ENCODE peak calls at places on chromosome 3, in six cellular contexts. One of them, this sample, is unnamed. For H3K4me1, the result is how much of the 10 kb centered on the place peaks cover.

GRCh38 chr3:70871909-70872656 is 559.6 kb upstream of the MDFIC2 start:
- DNase-seq in sigmoid colon: no peak
- DNase-seq in prostate gland: no peak
- DNase-seq in A549: peak
- DNase-seq in IMR-90: peak
- DNase-seq in body of pancreas: peak
- DNase-seq in this sample: no peak

GRCh38 chr3:24680214-24680967 is 185.7 kb upstream of the THRB start:
- DNase-seq in sigmoid colon: peak
- DNase-seq in prostate gland: peak
- DNase-seq in A549: peak
- DNase-seq in IMR-90: no peak
- DNase-seq in body of pancreas: peak
- DNase-seq in this sample: no peak

GRCh38 chr3:127611251-127611650 is 13.0 kb downstream of the MCM2 start:
- DNase-seq in sigmoid colon: no peak
- DNase-seq in prostate gland: no peak
- DNase-seq in A549: no peak
- DNase-seq in IMR-90: no peak
- DNase-seq in body of pancreas: no peak
- DNase-seq in this sample: no peak

GRCh38 chr3:194312743-194313281 is 38.3 kb downstream of the CPN2 start:
- DNase-seq in sigmoid colon: peak
- DNase-seq in prostate gland: peak
- DNase-seq in A549: peak
- DNase-seq in IMR-90: peak
- DNase-seq in body of pancreas: peak
- DNase-seq in this sample: peak

GRCh38 chr3:76624128-76624527 is 415.8 kb upstream of the ROBO2 start:
- DNase-seq in sigmoid colon: no peak
- DNase-seq in prostate gland: no peak
- DNase-seq in A549: peak
- DNase-seq in IMR-90: no peak
- DNase-seq in body of pancreas: no peak
- DNase-seq in this sample: no peak

GRCh38 chr3:52120576-52121458 is 33.4 kb downstream of the POC1A start:
- DNase-seq in sigmoid colon: peak
- DNase-seq in prostate gland: no peak
- DNase-seq in A549: no peak
- DNase-seq in IMR-90: no peak
- DNase-seq in body of pancreas: no peak
- DNase-seq in this sample: no peak

GRCh38 chr3:18386274-18386673 is 38.9 kb downstream of the SATB1 start:
- DNase-seq in sigmoid colon: no peak
- DNase-seq in prostate gland: no peak
- DNase-seq in A549: no peak
- DNase-seq in IMR-90: no peak
- DNase-seq in body of pancreas: no peak
- DNase-seq in this sample: no peak

GRCh38 chr3:195170521-195170920 is 100.4 kb downstream of the XXYLT1 start:
- DNase-seq in sigmoid colon: no peak
- DNase-seq in prostate gland: no peak
- DNase-seq in A549: no peak
- DNase-seq in IMR-90: no peak
- DNase-seq in body of pancreas: no peak
- DNase-seq in this sample: no peak

DNA sequence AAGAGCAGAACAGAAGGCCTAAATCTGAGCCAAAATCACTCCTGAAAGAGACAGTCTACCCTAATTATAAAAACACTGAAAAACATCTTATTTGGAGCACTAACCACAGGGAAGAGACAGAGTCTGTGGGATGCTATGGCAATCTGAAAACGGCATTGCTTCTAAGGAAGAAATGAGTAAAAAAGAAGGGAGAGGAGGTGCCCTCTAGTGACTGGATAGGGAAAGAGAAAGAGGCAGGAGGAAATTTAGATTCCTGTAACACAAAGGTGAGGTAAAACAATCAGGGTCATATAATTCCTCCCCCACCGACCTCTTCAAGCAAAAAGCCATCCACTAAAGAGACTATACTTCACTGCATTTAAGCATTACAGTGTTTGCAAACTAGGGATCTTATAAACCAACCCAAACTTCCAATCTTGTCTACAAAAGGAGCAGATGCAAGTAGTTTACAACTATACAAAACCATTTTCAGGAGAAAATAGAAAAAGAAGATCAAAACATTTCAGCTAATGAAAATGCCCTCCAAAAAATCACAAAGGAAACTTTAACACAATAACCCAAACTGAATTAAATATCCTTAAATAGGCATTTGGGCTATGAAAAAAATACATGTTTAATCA is 32.6 kb downstream of the HACD2 start:
- DNase-seq in sigmoid colon: no peak
- DNase-seq in prostate gland: no peak
- DNase-seq in A549: peak
- DNase-seq in IMR-90: peak
- DNase-seq in body of pancreas: no peak
- DNase-seq in this sample: no peak
- TF ChIP-seq CTCF in sigmoid colon: peak
- TF ChIP-seq CTCF in prostate gland: peak
- TF ChIP-seq CTCF in A549: peak
- TF ChIP-seq CTCF in IMR-90: peak
- TF ChIP-seq CTCF in body of pancreas: no peak
- TF ChIP-seq CTCF in this sample: no peak

DNA sequence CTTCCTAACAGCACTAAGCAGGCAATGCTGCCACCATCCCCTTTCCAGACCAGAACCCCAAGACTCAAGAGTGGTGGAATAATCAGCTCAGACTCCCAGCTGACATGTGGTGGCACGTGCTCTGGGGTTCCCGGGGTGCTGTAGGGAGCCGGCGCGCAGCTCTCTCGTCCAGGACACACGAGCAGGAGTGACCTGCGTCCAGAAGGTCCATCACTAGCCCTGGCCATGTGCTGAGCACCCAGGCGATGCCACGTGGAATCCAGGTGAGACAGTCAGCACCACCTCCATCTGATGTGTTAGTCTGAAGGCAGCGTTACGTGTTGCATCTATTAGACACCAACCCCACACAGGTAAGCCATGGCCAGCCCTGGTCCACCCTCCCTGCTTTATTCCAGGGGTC is 78.2 kb downstream of the VGLL4 start:
- DNase-seq in sigmoid colon: no peak
- DNase-seq in prostate gland: no peak
- DNase-seq in A549: no peak
- DNase-seq in IMR-90: no peak
- DNase-seq in body of pancreas: no peak
- DNase-seq in this sample: no peak
- H3K4me1 ChIP-seq in sigmoid colon: half or more
- H3K4me1 ChIP-seq in prostate gland: under half
- H3K4me1 ChIP-seq in A549: under half
- H3K4me1 ChIP-seq in IMR-90: under half
- H3K4me1 ChIP-seq in body of pancreas: under half
- H3K4me1 ChIP-seq in this sample: under half

DNA sequence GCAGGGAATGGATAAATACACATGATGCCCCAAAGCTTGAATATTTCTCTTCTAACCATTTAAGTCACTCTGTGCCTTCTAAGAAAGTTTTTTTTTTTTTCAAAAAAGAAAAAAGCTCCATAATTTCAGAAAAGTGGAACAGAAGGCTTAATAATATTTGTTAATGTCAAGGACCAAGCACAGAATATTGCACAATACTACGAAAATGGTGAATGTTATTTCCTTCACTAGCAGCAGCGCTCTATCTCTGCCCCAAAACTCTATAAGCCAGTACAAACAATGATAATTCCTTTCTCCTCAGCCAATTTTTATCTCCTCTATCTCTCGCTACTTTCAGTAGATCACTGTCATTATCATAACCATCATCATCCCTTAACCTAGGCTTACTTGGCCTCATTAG is 72.7 kb downstream of the FEZF2 start:
- DNase-seq in sigmoid colon: no peak
- DNase-seq in prostate gland: no peak
- DNase-seq in A549: no peak
- DNase-seq in IMR-90: no peak
- DNase-seq in body of pancreas: no peak
- DNase-seq in this sample: no peak
- TF ChIP-seq POLR2A in sigmoid colon: no peak
- TF ChIP-seq POLR2A in prostate gland: no peak
- TF ChIP-seq POLR2A in A549: no peak
- TF ChIP-seq POLR2A in IMR-90: no peak
- TF ChIP-seq POLR2A in body of pancreas: no peak
- TF ChIP-seq POLR2A in this sample: no peak

GRCh38 chr3:94009612-94010011 is 18.8 kb downstream of the STX19 start:
- DNase-seq in sigmoid colon: no peak
- DNase-seq in prostate gland: no peak
- DNase-seq in A549: no peak
- DNase-seq in IMR-90: no peak
- DNase-seq in body of pancreas: no peak
- DNase-seq in this sample: no peak

GRCh38 chr3:94004301-94004910 is 24.0 kb downstream of the STX19 start:
- DNase-seq in sigmoid colon: no peak
- DNase-seq in prostate gland: no peak
- DNase-seq in A549: peak
- DNase-seq in IMR-90: peak
- DNase-seq in body of pancreas: peak
- DNase-seq in this sample: no peak

GRCh38 chr3:94011208-94011842 is 17.1 kb downstream of the STX19 start:
- DNase-seq in sigmoid colon: no peak
- DNase-seq in prostate gland: no peak
- DNase-seq in A549: no peak
- DNase-seq in IMR-90: no peak
- DNase-seq in body of pancreas: no peak
- DNase-seq in this sample: no peak

GRCh38 chr3:94008253-94008652 is 20.1 kb downstream of the STX19 start:
- DNase-seq in sigmoid colon: no peak
- DNase-seq in prostate gland: no peak
- DNase-seq in A549: no peak
- DNase-seq in IMR-90: no peak
- DNase-seq in body of pancreas: no peak
- DNase-seq in this sample: no peak
- TF ChIP-seq CTCF in sigmoid colon: no peak
- TF ChIP-seq CTCF in prostate gland: no peak
- TF ChIP-seq CTCF in A549: no peak
- TF ChIP-seq CTCF in IMR-90: no peak
- TF ChIP-seq CTCF in body of pancreas: no peak
- TF ChIP-seq CTCF in this sample: no peak

GRCh38 chr3:58177747-58178527 is 32.8 kb downstream of the DNASE1L3 start:
- DNase-seq in sigmoid colon: peak
- DNase-seq in prostate gland: peak
- DNase-seq in A549: peak
- DNase-seq in IMR-90: peak
- DNase-seq in body of pancreas: peak
- DNase-seq in this sample: peak
- H3K4me1 ChIP-seq in sigmoid colon: under half
- H3K4me1 ChIP-seq in prostate gland: under half
- H3K4me1 ChIP-seq in A549: half or more
- H3K4me1 ChIP-seq in IMR-90: under half
- H3K4me1 ChIP-seq in body of pancreas: half or more
- H3K4me1 ChIP-seq in this sample: under half

DNA sequence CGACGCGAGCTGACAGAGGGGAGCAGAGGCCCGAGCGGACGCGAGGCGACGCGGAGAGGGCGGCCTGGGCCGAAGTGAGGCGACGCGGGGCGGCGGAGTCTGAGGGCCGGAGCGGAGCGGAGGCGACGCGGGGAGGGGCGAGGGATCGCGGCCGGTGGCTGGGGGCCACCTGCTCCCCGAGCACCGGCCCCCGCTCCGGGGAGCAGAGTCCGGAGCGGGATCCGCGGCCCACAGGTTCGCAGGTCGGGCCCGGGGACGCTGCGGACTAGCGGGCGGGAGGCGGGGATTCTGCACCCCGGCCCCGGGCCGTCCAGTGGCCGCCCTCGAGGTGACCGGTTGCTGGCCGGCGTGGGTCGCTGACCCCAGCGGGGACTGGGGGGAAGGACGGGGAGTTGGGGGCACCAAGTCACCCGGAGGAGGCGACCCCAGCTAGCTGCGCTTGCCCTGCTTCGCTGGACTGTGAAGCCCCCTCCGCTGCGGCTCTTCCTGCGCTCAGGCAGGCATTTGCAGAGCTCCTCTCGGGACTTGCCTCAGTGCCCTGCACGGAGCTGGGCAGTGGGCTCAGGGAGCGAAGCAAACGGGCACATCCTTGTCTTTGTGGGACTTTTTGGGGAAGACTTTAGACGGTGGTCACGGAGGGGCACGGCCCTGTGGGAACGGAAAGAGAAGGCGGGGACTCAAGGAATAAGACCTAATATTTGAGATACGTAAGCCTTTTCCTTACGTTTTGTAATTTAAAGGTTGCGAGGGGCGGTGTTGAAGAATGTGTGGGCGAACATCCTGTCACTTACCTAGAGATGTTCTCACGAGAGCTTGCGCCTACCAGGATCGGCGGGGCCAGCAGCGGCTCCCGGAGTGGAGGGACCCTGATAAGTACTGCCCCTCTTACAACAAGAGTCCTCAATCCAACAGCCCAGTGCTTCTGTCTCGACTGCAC is 568 bp downstream of the HMCES start:
- DNase-seq in sigmoid colon: peak
- DNase-seq in prostate gland: no peak
- DNase-seq in A549: peak
- DNase-seq in IMR-90: peak
- DNase-seq in body of pancreas: peak
- DNase-seq in this sample: no peak
- TF ChIP-seq POLR2A in sigmoid colon: no peak
- TF ChIP-seq POLR2A in prostate gland: no peak
- TF ChIP-seq POLR2A in A549: peak
- TF ChIP-seq POLR2A in IMR-90: peak
- TF ChIP-seq POLR2A in body of pancreas: no peak
- TF ChIP-seq POLR2A in this sample: peak

DNA sequence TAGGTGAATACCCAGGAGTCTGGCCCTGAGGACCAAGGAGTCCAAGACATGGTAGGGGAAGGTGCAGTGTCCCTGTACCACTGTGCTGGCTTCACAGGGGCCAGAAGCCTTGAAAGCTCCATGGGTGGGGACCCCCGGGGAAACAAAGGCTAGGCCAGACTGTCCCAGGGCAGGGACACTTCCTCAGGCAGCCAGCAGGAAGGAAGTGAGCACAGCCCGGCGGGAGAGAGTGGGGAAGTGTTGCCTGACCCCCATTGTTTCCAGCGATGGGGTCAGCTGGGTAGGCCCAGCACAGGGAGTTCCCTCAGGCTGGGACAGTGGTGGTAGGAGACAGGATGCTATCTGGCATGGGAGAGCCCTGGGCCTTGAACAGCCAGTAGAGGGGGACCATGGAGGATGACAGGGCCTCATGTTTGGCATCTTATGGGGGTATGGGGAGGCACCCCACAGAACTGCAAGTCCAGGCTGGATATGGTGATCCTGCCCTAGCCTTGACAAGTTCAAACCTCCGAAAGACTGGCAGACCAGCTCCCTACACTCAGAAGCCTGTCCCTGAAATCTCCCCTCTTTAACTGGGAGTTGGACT is 1.2 kb upstream of the HYAL2 start:
- DNase-seq in sigmoid colon: no peak
- DNase-seq in prostate gland: no peak
- DNase-seq in A549: no peak
- DNase-seq in IMR-90: no peak
- DNase-seq in body of pancreas: no peak
- DNase-seq in this sample: no peak
- TF ChIP-seq CTCF in sigmoid colon: no peak
- TF ChIP-seq CTCF in prostate gland: no peak
- TF ChIP-seq CTCF in A549: no peak
- TF ChIP-seq CTCF in IMR-90: no peak
- TF ChIP-seq CTCF in body of pancreas: no peak
- TF ChIP-seq CTCF in this sample: no peak

GRCh38 chr3:103210583-103210982 is 775.8 kb downstream of the ZPLD1 start:
- DNase-seq in sigmoid colon: no peak
- DNase-seq in prostate gland: no peak
- DNase-seq in A549: no peak
- DNase-seq in IMR-90: no peak
- DNase-seq in body of pancreas: no peak
- DNase-seq in this sample: no peak
- H3K4me1 ChIP-seq in sigmoid colon: under half
- H3K4me1 ChIP-seq in prostate gland: under half
- H3K4me1 ChIP-seq in A549: under half
- H3K4me1 ChIP-seq in IMR-90: under half
- H3K4me1 ChIP-seq in body of pancreas: under half
- H3K4me1 ChIP-seq in this sample: under half

This sample was measured in gastrocnemius medialis.